ENCODE peak calls at places on chromosomes 5 and 9, in ten cellular contexts. M, Q, X, Y, K, G, B, V, Z and J are unnamed samples.
A peak's percentile ranks its signal among the peaks of the same experiment; 100 is the strongest.

GRCh38 chr9:129989740-129990139 is 53.2 kb downstream of the FNBP1 start:
- DNase-seq in M (no peak), Q (no peak), X (no peak), Y (no peak), K (peak; percentile 32), G (peak; percentile 44), B (no peak), V (no peak), Z (no peak), J (no peak)

GRCh38 chr9:88816141-88816540 is 175.1 kb upstream of the S1PR3 start:
- DNase-seq in M (no peak), Q (no peak), X (no peak), Y (no peak), K (no peak), G (peak; percentile 25), B (no peak), V (no peak), Z (no peak), J (peak; percentile 78)

GRCh38 chr9:36450110-36450732 is 50.2 kb upstream of the RNF38 start:
- DNase-seq in M (no peak), Q (peak; percentile 32), X (no peak), Y (peak; percentile 21), K (peak; percentile 2), G (peak; percentile 51), B (no peak), V (no peak), Z (peak; percentile 26), J (peak; percentile 54)

GRCh38 chr5:67795781-67796477 is 419.6 kb upstream of the PIK3R1 start:
- DNase-seq in M (no peak), Q (no peak), X (no peak), Y (no peak), K (no peak), G (no peak), B (no peak), V (no peak), Z (no peak), J (no peak)

GRCh38 chr5:113243349-113243664 is 191.5 kb downstream of the TSSK1B start:
- DNase-seq in M (no peak), Q (no peak), X (no peak), Y (no peak), K (no peak), G (no peak), B (no peak), V (no peak), Z (no peak), J (no peak)

GRCh38 chr5:174549254-174549653 is 175.1 kb upstream of the MSX2 start:
- DNase-seq in M (no peak), Q (no peak), X (no peak), Y (no peak), K (no peak), G (no peak), B (no peak), V (no peak), Z (no peak), J (no peak)

GRCh38 chr9:125160750-125161149 is 17.4 kb upstream of the SCAI start:
- DNase-seq in M (no peak), Q (no peak), X (no peak), Y (no peak), K (no peak), G (no peak), B (no peak), V (no peak), Z (no peak), J (no peak)

GRCh38 chr5:95809414-95809960 is 13.0 kb downstream of the GLRX start:
- DNase-seq in M (no peak), Q (no peak), X (no peak), Y (no peak), K (no peak), G (peak; percentile 55), B (peak; percentile 44), V (no peak), Z (no peak), J (peak; percentile 40)

GRCh38 chr5:180976518-180976917 is 12.1 kb upstream of the BTNL3 start:
- DNase-seq in M (no peak), Q (no peak), X (no peak), Y (no peak), K (peak; percentile 73), G (no peak), B (no peak), V (no peak), Z (no peak), J (no peak)

GRCh38 chr5:135379052-135379654 is 19.9 kb downstream of the MACROH2A1 start:
- DNase-seq in M (no peak), Q (no peak), X (no peak), Y (no peak), K (no peak), G (peak; percentile 57), B (no peak), V (no peak), Z (peak; percentile 73), J (no peak)